ENCODE peak calls at places on chromosome 19, in ten cellular contexts. N is NAMALWA, I is HCEC 1CT, M is HEK293T, T is cardiac muscle cell, X is MCF 10A, U is HAP-1, S is BJ, E is RPMI8226, Y is heart right ventricle. R is an unnamed sample.

GRCh38 chr19:38250428-38250820 is 5.8 kb downstream of the PPP1R14A start:
- DNase-seq in X (no peak), S (no peak), M (no peak), I (no peak), Y (no peak), N (no peak), U (no peak), T (no peak), E (no peak), R (no peak)

GRCh38 chr19:15225797-15226196 is 6.5 kb downstream of the EPHX3 start:
- DNase-seq in T (no peak), U (no peak), N (no peak), I (no peak), X (no peak), M (no peak), S (no peak), E (no peak), Y (peak), R (no peak)

GRCh38 chr19:11154683-11155047 is 917 bp downstream of the SPC24 start:
- DNase-seq in X (no peak), Y (no peak), T (no peak), S (no peak), E (no peak), M (no peak), I (no peak), N (no peak), U (no peak), R (no peak)

GRCh38 chr19:33613601-33614000 is 8.2 kb upstream of the CHST8 start:
- DNase-seq in I (no peak), X (no peak), U (no peak), S (no peak), N (no peak), Y (no peak), M (no peak), E (no peak), T (no peak), R (no peak)

GRCh38 chr19:44113784-44114390 is 688 bp downstream of the ZNF225 start:
- DNase-seq in Y (peak), I (no peak), X (peak), E (no peak), M (peak), T (no peak), S (no peak), N (no peak), U (peak), R (no peak)

GRCh38 chr19:58395979-58396627 is 647 bp downstream of the RNF225 start:
- DNase-seq in E (no peak), U (no peak), I (peak), N (no peak), T (peak), Y (no peak), X (no peak), S (no peak), M (no peak), R (no peak)

GRCh38 chr19:33227242-33227650 is 1.6 kb upstream of the SLC7A10 start:
- DNase-seq in S (no peak), T (peak), N (no peak), I (no peak), Y (no peak), E (no peak), X (no peak), U (no peak), M (no peak), R (no peak)

GRCh38 chr19:36169084-36169760 is 17.0 kb upstream of the COX7A1 start:
- DNase-seq in I (no peak), X (no peak), T (peak), N (no peak), Y (peak), S (no peak), U (peak), E (no peak), M (no peak), R (no peak)

GRCh38 chr19:55454787-55455243 is 6.6 kb downstream of the ISOC2 start:
- DNase-seq in M (peak), I (peak), Y (no peak), X (peak), N (peak), E (peak), T (peak), U (peak), S (no peak), R (no peak)

GRCh38 chr19:34555447-34555846 is 73.9 kb downstream of the WTIP start:
- DNase-seq in I (no peak), Y (no peak), T (peak), M (peak), X (peak), S (no peak), N (peak), U (peak), E (peak), R (peak)

GRCh38 chr19:38478273-38478971 is 44.9 kb downstream of the RYR1 start:
- DNase-seq in N (peak), T (peak), M (peak), S (no peak), E (peak), U (peak), X (peak), I (no peak), Y (no peak), R (peak)

GRCh38 chr19:18870531-18871172 is 25.3 kb downstream of the CERS1 start:
- DNase-seq in T (no peak), E (no peak), M (no peak), X (no peak), Y (no peak), U (no peak), I (no peak), N (no peak), S (no peak), R (no peak)

GRCh38 chr19:48210005-48210404 is 39.5 kb downstream of the ZSWIM9 start:
- DNase-seq in E (no peak), T (no peak), X (no peak), S (no peak), U (no peak), M (no peak), I (no peak), Y (no peak), N (no peak), R (no peak)

GRCh38 chr19:13537454-13537853 is 31.2 kb upstream of the CACNA1A start:
- DNase-seq in E (peak), M (no peak), S (no peak), X (peak), T (no peak), I (no peak), N (peak), U (peak), Y (no peak), R (no peak)

GRCh38 chr19:45079063-45079910 is at the start of gene GEMIN7:
- DNase-seq in Y (peak), S (no peak), I (peak), T (peak), U (peak), E (peak), M (peak), X (peak), N (peak), R (peak)

GRCh38 chr19:38718747-38719543 is 25.3 kb downstream of the CAPN12 start:
- DNase-seq in I (no peak), E (no peak), Y (peak), N (no peak), T (peak), S (no peak), U (no peak), M (no peak), X (no peak), R (peak)

GRCh38 chr19:45254044-45254531 is 3.0 kb downstream of the MARK4 start:
- DNase-seq in I (no peak), Y (no peak), U (no peak), S (no peak), M (no peak), E (no peak), X (no peak), N (peak), T (no peak), R (no peak)

GRCh38 chr19:39053276-39054090 is 21.1 kb upstream of the FBXO27 start:
- DNase-seq in N (no peak), Y (no peak), T (no peak), I (no peak), U (no peak), S (no peak), M (no peak), X (no peak), E (no peak), R (no peak)

GRCh38 chr19:8638078-8638619 is 7.7 kb downstream of the NFILZ start:
- DNase-seq in T (peak), X (peak), U (no peak), Y (no peak), E (peak), S (no peak), I (no peak), N (no peak), M (no peak), R (no peak)

GRCh38 chr19:40690050-40690698 is at the start of gene NUMBL:
- DNase-seq in M (no peak), E (no peak), N (no peak), U (no peak), S (no peak), X (no peak), I (no peak), T (no peak), Y (no peak), R (no peak)

GRCh38 chr19:40592170-40592569 is 9.0 kb upstream of the LTBP4 start:
- DNase-seq in S (no peak), N (peak), U (no peak), I (peak), T (peak), Y (no peak), E (peak), M (no peak), X (peak), R (peak)

GRCh38 chr19:45218887-45219780 is 26.1 kb downstream of the EXOC3L2 start:
- DNase-seq in U (no peak), Y (no peak), T (no peak), I (no peak), E (no peak), N (no peak), S (no peak), X (no peak), M (no peak), R (no peak)

GRCh38 chr19:10010939-10011338 is 635 bp upstream of the COL5A3 start:
- DNase-seq in T (no peak), X (no peak), N (no peak), U (no peak), E (no peak), M (no peak), Y (no peak), S (no peak), I (no peak), R (no peak)

GRCh38 chr19:29287061-29287460 is 74.1 kb upstream of the UQCRFS1 start:
- DNase-seq in U (no peak), Y (no peak), M (no peak), T (no peak), N (no peak), X (no peak), E (peak), I (no peak), S (no peak), R (no peak)

GRCh38 chr19:43667524-43668405 is 2.2 kb downstream of the PLAUR start:
- DNase-seq in M (no peak), T (peak), X (no peak), N (no peak), U (peak), S (no peak), I (no peak), E (no peak), Y (no peak), R (no peak)

GRCh38 chr19:16650821-16651220 is 9.1 kb downstream of the SMIM7 start:
- DNase-seq in M (no peak), I (no peak), Y (no peak), U (no peak), N (no peak), E (no peak), S (no peak), T (no peak), X (no peak), R (no peak)

GRCh38 chr19:47427241-47428176 is 8.2 kb upstream of the MEIS3 start:
- DNase-seq in N (peak), T (peak), X (peak), I (peak), S (no peak), E (peak), M (peak), U (peak), Y (peak), R (peak)

GRCh38 chr19:33459220-33459619 is 62.4 kb downstream of the PEPD start:
- DNase-seq in S (no peak), U (no peak), T (no peak), E (no peak), X (no peak), N (no peak), Y (no peak), M (no peak), I (no peak), R (no peak)

GRCh38 chr19:5035817-5036732 is 67.2 kb downstream of the KDM4B start:
- DNase-seq in U (no peak), M (no peak), E (no peak), S (no peak), T (no peak), X (no peak), N (no peak), I (no peak), Y (no peak), R (no peak)

GRCh38 chr19:49552749-49553148 is 24.9 kb downstream of the RCN3 start:
- DNase-seq in E (no peak), S (no peak), U (no peak), T (no peak), X (no peak), N (no peak), Y (no peak), M (no peak), I (no peak), R (no peak)

R was measured in HT1080.